ENCODE peak calls at places on chromosomes 11 and 22, in eight cellular contexts. L is AG10803, N is transverse colon, H is MM.1S, B is HFF-Myc, J is GM12865, I is type B pancreatic cell, G is neural crest cell. D is an unnamed sample.
A peak's percentile ranks its signal among the peaks of the same experiment; 100 is the strongest.

GRCh38 chr11:75654314-75654713 is 14.5 kb downstream of the MAP6 start:
- DNase-seq in L (peak; percentile 72), N (no peak), H (no peak), B (no peak), J (peak; percentile 71), I (no peak), G (no peak), D (peak; percentile 53)

GRCh38 chr22:20550851-20551744 is 43.7 kb downstream of the MED15 start:
- DNase-seq in L (peak; percentile 77), N (no peak), H (no peak), B (no peak), J (peak; percentile 23), I (no peak), G (peak; percentile 44), D (peak; percentile 62)

GRCh38 chr11:86172894-86173293 is 71.7 kb upstream of the EED start:
- DNase-seq in L (peak; percentile 26), N (no peak), H (no peak), B (no peak), J (no peak), I (no peak), G (no peak), D (no peak)

GRCh38 chr11:2754008-2754407 is 54.2 kb upstream of the KCNQ1OT1 start:
- DNase-seq in L (no peak), N (no peak), H (no peak), B (no peak), J (no peak), I (no peak), G (no peak), D (no peak)

GRCh38 chr22:30115705-30116104 is 35.4 kb downstream of the HORMAD2 start:
- DNase-seq in L (no peak), N (no peak), H (no peak), B (no peak), J (no peak), I (no peak), G (no peak), D (no peak)

GRCh38 chr11:115630109-115630700 is 126.0 kb upstream of the CADM1 start:
- DNase-seq in L (no peak), N (no peak), H (no peak), B (no peak), J (no peak), I (no peak), G (no peak), D (no peak)

GRCh38 chr11:47514825-47515647 is 37.9 kb downstream of the CELF1 start:
- DNase-seq in L (peak; percentile 74), N (no peak), H (no peak), B (peak; percentile 65), J (peak; percentile 73), I (no peak), G (no peak), D (no peak)

GRCh38 chr22:46007003-46007847 is 30.3 kb upstream of the WNT7B start:
- DNase-seq in L (peak; percentile 82), N (peak; percentile 45), H (no peak), B (no peak), J (no peak), I (no peak), G (no peak), D (no peak)

GRCh38 chr11:104090767-104091166 is 54.3 kb downstream of the DDI1 start:
- DNase-seq in L (peak; percentile 80), N (no peak), H (no peak), B (no peak), J (no peak), I (no peak), G (no peak), D (no peak)

GRCh38 chr11:19723572-19724342 is 11.1 kb downstream of the NAV2 start:
- DNase-seq in L (peak; percentile 72), N (no peak), H (no peak), B (peak; percentile 77), J (no peak), I (no peak), G (no peak), D (no peak)

GRCh38 chr11:92557848-92558247 is 333.2 kb downstream of the FAT3 start:
- DNase-seq in L (no peak), N (no peak), H (no peak), B (no peak), J (no peak), I (no peak), G (no peak), D (no peak)

GRCh38 chr11:131136476-131136875 is 220.2 kb upstream of the SNX19 start:
- DNase-seq in L (peak; percentile 25), N (no peak), H (no peak), B (no peak), J (no peak), I (no peak), G (no peak), D (no peak)

GRCh38 chr11:45876401-45876800 is 9.1 kb upstream of the MAPK8IP1 start:
- DNase-seq in L (no peak), N (no peak), H (no peak), B (no peak), J (no peak), I (no peak), G (no peak), D (no peak)

GRCh38 chr11:73856001-73856663 is 20.5 kb downstream of the COA4 start:
- DNase-seq in L (peak; percentile 17), N (no peak), H (no peak), B (no peak), J (no peak), I (no peak), G (no peak), D (no peak)

GRCh38 chr11:75024764-75025211 is 36.1 kb downstream of the NEU3 start:
- DNase-seq in L (peak; percentile 32), N (no peak), H (no peak), B (no peak), J (no peak), I (no peak), G (no peak), D (no peak)

GRCh38 chr22:23072035-23072910 is 2.0 kb downstream of the GNAZ start:
- DNase-seq in L (peak; percentile 62), N (no peak), H (no peak), B (no peak), J (no peak), I (no peak), G (no peak), D (no peak)

GRCh38 chr11:84714316-84714780 is 912.8 kb downstream of the DLG2 start:
- DNase-seq in L (peak; percentile 18), N (peak; percentile 65), H (peak; percentile 86), B (peak; percentile 1), J (peak; percentile 26), I (peak; percentile 71), G (peak; percentile 65), D (peak; percentile 35)

GRCh38 chr11:102957953-102958352 is 2.4 kb upstream of the MMP13 start:
- DNase-seq in L (peak; percentile 18), N (no peak), H (no peak), B (no peak), J (no peak), I (no peak), G (no peak), D (no peak)

GRCh38 chr11:104525416-104525815 is 361.5 kb upstream of the PDGFD start:
- DNase-seq in L (no peak), N (no peak), H (no peak), B (no peak), J (no peak), I (no peak), G (no peak), D (no peak)

GRCh38 chr11:15011741-15012140 is 39.6 kb upstream of the CALCA start:
- DNase-seq in L (no peak), N (no peak), H (no peak), B (no peak), J (no peak), I (no peak), G (no peak), D (no peak)

GRCh38 chr11:15010860-15011259 is 38.7 kb upstream of the CALCA start:
- DNase-seq in L (no peak), N (no peak), H (no peak), B (no peak), J (no peak), I (no peak), G (no peak), D (no peak)

GRCh38 chr11:15006139-15006759 is 34.1 kb upstream of the CALCA start:
- DNase-seq in L (peak; percentile 48), N (no peak), H (peak; percentile 58), B (peak; percentile 37), J (peak; percentile 56), I (no peak), G (no peak), D (peak; percentile 18)
- TF ChIP-seq CTCF in L (peak; percentile 50), N (peak; percentile 10), H (peak; percentile 65), B (peak; percentile 35), J (peak; percentile 54), I (peak; percentile 72), G (peak; percentile 69), D (no peak)

DNA sequence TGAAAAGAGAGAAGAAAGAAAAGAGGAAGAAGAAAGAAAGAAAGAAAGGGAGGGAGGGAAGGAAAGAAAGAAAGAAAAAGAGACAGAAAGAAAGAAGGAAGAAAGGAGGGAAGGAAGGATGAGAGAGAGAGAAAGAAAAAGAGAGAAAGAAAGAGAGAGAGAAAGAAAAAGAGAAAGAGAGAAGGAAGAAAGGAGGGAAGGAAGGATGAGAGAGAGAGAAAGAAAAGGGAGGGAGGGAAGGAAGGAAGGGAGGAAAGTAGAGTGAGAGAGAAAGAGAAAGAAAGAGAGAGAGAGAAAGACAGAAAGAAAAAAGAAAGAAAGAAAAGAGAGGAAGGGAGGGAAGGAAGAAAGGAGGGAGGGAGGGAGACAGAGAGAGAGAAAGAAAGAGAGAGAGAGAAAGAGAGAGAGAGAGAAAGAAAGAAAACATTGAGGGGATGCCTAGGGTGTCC is 11.5 kb upstream of the RAC2 start:
- DNase-seq in L (no peak), N (no peak), H (no peak), B (no peak), J (no peak), I (no peak), G (no peak), D (no peak)
- TF ChIP-seq CTCF in L (no peak), N (no peak), H (no peak), B (no peak), J (no peak), I (no peak), G (no peak), D (no peak)

GRCh38 chr11:69476715-69477025 is 4.8 kb upstream of the LINC01488 start:
- DNase-seq in L (no peak), N (no peak), H (no peak), B (no peak), J (no peak), I (no peak), G (no peak), D (no peak)

GRCh38 chr11:69477111-69477510 is 4.4 kb upstream of the LINC01488 start:
- DNase-seq in L (no peak), N (no peak), H (no peak), B (no peak), J (no peak), I (no peak), G (no peak), D (no peak)

GRCh38 chr11:69475141-69475865 is 6.2 kb upstream of the LINC01488 start:
- DNase-seq in L (no peak), N (no peak), H (no peak), B (no peak), J (no peak), I (no peak), G (no peak), D (no peak)

GRCh38 chr11:69474736-69475135 is 6.7 kb upstream of the LINC01488 start:
- DNase-seq in L (no peak), N (no peak), H (no peak), B (no peak), J (no peak), I (no peak), G (no peak), D (no peak)

GRCh38 chr11:69475866-69476714 is 5.4 kb upstream of the LINC01488 start:
- DNase-seq in L (no peak), N (no peak), H (no peak), B (no peak), J (no peak), I (no peak), G (no peak), D (no peak)
- TF ChIP-seq CTCF in L (no peak), N (no peak), H (no peak), B (no peak), J (no peak), I (no peak), G (no peak), D (no peak)

GRCh38 chr11:17564687-17565042 is 17.6 kb downstream of the OTOG start:
- DNase-seq in L (no peak), N (no peak), H (no peak), B (no peak), J (no peak), I (no peak), G (no peak), D (no peak)
- TF ChIP-seq CTCF in L (no peak), N (no peak), H (peak; percentile 43), B (peak; percentile 40), J (peak; percentile 32), I (peak; percentile 52), G (peak; percentile 40), D (no peak)